ENCODE peak calls at places on chromosomes 6 and 20, in seven cellular contexts. E is thyroid gland; D is CD4-positive, alpha-beta memory T cell; Z is adrenal gland; Y is hepatocyte; A is prostate gland; O is stomach. N is an unnamed sample. For H3K4me1, the result is how much of the 10 kb centered on the place peaks cover.

GRCh38 chr6:169950558-169950957 is 199.1 kb downstream of the ERMARD start:
- DNase-seq in E (peak), D (no peak), Z (no peak), Y (no peak), A (peak), O (peak), N (peak)

GRCh38 chr6:106450645-106451044 is 90.1 kb downstream of the CRYBG1 start:
- DNase-seq in E (no peak), D (no peak), Z (no peak), Y (no peak), A (no peak), O (no peak), N (no peak)

GRCh38 chr20:53706008-53706481 is 112.4 kb upstream of the ZNF217 start:
- DNase-seq in E (no peak), D (no peak), Z (no peak), Y (no peak), A (no peak), O (no peak), N (no peak)

GRCh38 chr6:42727084-42727601 is 4.7 kb upstream of the PRPH2 start:
- DNase-seq in E (peak), D (no peak), Z (peak), Y (no peak), A (no peak), O (peak), N (no peak)

GRCh38 chr6:158174514-158174913 is 6.4 kb downstream of the GTF2H5 start:
- DNase-seq in E (no peak), D (no peak), Z (peak), Y (no peak), A (no peak), O (no peak), N (no peak)

GRCh38 chr6:37990762-37991525 is 171.4 kb downstream of the ZFAND3 start:
- DNase-seq in E (no peak), D (no peak), Z (peak), Y (peak), A (no peak), O (no peak), N (no peak)

GRCh38 chr6:71284785-71285184 is 3.8 kb upstream of the OGFRL1 start:
- DNase-seq in E (no peak), D (no peak), Z (no peak), Y (peak), A (peak), O (no peak), N (no peak)

GRCh38 chr20:34546751-34547181 is 11.8 kb upstream of the MAP1LC3A start:
- DNase-seq in E (no peak), D (no peak), Z (no peak), Y (no peak), A (no peak), O (no peak), N (peak)

GRCh38 chr6:74166849-74167248 is 470.8 kb downstream of the CD109 start:
- DNase-seq in E (no peak), D (no peak), Z (no peak), Y (peak), A (no peak), O (no peak), N (no peak)

GRCh38 chr20:63265891-63266515 is 6.6 kb upstream of the ARFGAP1 start:
- DNase-seq in E (no peak), D (no peak), Z (no peak), Y (no peak), A (no peak), O (no peak), N (no peak)

GRCh38 chr20:4563534-4563933 is 158.2 kb upstream of the PRND start:
- DNase-seq in E (no peak), D (no peak), Z (no peak), Y (peak), A (no peak), O (no peak), N (peak)

DNA sequence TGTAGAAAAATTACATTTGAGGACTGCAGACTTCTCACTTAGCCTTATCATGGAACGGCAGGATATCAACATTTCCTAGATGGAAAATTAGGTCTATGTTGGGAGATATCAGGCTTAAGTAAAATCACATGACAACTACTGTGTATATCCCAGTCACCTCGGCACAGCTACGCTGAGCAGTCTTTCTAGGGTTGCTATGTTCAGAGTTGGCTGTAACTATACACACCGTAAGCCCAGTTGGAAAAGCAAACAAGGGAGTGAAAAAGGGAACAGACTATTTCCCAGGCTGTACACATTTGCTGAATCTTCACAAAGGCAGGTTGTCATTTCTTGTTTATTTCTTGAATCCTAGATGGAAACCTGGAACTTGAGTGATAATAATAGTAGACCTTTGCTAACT is 80.7 kb upstream of the PTPRK start:
- DNase-seq in E (no peak), D (no peak), Z (no peak), Y (peak), A (peak), O (peak), N (peak)
- H3K4me1 ChIP-seq in E (under half), D (under half), Z (under half), Y (under half), A (under half), O (under half), N (under half)

GRCh38 chr6:162377735-162378134 is 349.8 kb downstream of the PRKN start:
- DNase-seq in E (no peak), D (no peak), Z (no peak), Y (no peak), A (no peak), O (no peak), N (no peak)

GRCh38 chr6:162379762-162380409 is 347.7 kb downstream of the PRKN start:
- DNase-seq in E (no peak), D (no peak), Z (no peak), Y (no peak), A (no peak), O (no peak), N (no peak)
- H3K4me3 ChIP-seq in E (no peak), D (no peak), Z (no peak), Y (no peak), A (no peak), O (no peak), N (no peak)

GRCh38 chr6:111768431-111768770 is 104.9 kb downstream of the FYN start:
- DNase-seq in E (no peak), D (no peak), Z (no peak), Y (no peak), A (no peak), O (no peak), N (no peak)
- H3K4me1 ChIP-seq in E (under half), D (half or more), Z (under half), Y (under half), A (under half), O (under half), N (under half)

GRCh38 chr20:33401042-33401921 is at the start of gene CDK5RAP1:
- DNase-seq in E (peak), D (peak), Z (peak), Y (peak), A (peak), O (peak), N (peak)

GRCh38 chr20:33394718-33395117 is 6.6 kb downstream of the CDK5RAP1 start:
- DNase-seq in E (no peak), D (no peak), Z (no peak), Y (no peak), A (no peak), O (no peak), N (peak)

GRCh38 chr20:33401922-33402369 is 627 bp upstream of the CDK5RAP1 start:
- DNase-seq in E (no peak), D (no peak), Z (no peak), Y (no peak), A (no peak), O (no peak), N (peak)

GRCh38 chr20:33404281-33404680 is 3.0 kb upstream of the CDK5RAP1 start:
- DNase-seq in E (no peak), D (no peak), Z (no peak), Y (no peak), A (no peak), O (no peak), N (no peak)

GRCh38 chr20:33399924-33400323 is 1.4 kb downstream of the CDK5RAP1 start:
- DNase-seq in E (no peak), D (no peak), Z (no peak), Y (no peak), A (no peak), O (no peak), N (no peak)
- H3K4me3 ChIP-seq in E (peak), D (no peak), Z (no peak), Y (no peak), A (no peak), O (peak), N (no peak)

GRCh38 chr20:35735828-35736470 is 6.1 kb downstream of the RBM39 start:
- DNase-seq in E (no peak), D (no peak), Z (no peak), Y (no peak), A (no peak), O (no peak), N (no peak)

GRCh38 chr20:35737865-35738333 is 4.2 kb downstream of the RBM39 start:
- DNase-seq in E (no peak), D (no peak), Z (no peak), Y (no peak), A (no peak), O (no peak), N (no peak)

GRCh38 chr20:35732644-35732982 is 9.4 kb downstream of the RBM39 start:
- DNase-seq in E (no peak), D (no peak), Z (no peak), Y (no peak), A (no peak), O (no peak), N (no peak)

GRCh38 chr20:35734374-35734773 is 7.7 kb downstream of the RBM39 start:
- DNase-seq in E (no peak), D (no peak), Z (no peak), Y (no peak), A (no peak), O (no peak), N (no peak)

DNA sequence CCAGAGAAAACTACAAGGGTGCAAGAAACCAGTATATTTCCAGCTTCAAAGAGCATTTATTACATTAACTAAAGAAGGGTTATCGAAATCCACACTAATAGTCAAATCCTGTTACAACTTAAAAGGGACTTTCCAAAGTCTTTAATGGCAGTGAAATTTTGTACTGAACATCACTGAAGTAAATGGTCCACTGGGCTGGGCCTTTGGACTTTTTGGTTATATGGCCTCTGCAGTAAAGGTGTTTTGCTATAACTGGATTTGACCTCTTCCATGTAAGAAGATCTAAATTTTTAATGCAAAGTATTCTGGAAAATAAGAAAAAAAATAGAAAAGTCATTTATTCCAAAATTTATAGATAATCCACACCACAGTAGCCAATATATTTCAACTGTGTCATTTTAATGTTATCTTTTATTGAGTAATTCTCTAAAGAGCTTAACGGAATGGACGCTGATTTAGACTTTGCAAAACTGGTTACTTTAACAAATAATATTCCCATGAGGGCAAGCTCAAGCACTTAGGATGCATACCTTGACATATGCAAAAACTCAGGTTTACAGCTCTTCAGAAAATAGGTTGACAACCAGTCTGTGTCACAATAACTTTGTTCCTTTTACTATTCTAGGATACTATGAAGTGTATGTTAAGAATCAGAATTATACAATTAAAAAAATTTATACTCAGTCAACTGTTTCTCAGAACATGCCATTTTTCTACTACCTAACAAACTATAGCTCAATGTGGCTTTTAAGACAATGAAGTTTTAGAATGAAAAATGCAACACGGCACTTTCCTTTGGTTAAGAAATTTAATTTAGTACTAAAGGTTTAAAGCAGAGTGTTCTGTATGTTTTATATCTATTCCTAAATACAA is 7.0 kb downstream of the RBM39 start:
- DNase-seq in E (no peak), D (no peak), Z (no peak), Y (no peak), A (no peak), O (no peak), N (no peak)
- H3K4me1 ChIP-seq in E (under half), D (half or more), Z (half or more), Y (under half), A (under half), O (half or more), N (under half)

GRCh38 chr20:50733644-50734349 is 2.4 kb downstream of the PARD6B start:
- DNase-seq in E (no peak), D (no peak), Z (no peak), Y (no peak), A (no peak), O (no peak), N (no peak)
- H3K4me3 ChIP-seq in E (no peak), D (no peak), Z (no peak), Y (peak), A (no peak), O (peak), N (no peak)

GRCh38 chr6:150252714-150253444 is 110.0 kb downstream of the PPP1R14C start:
- DNase-seq in E (peak), D (no peak), Z (no peak), Y (peak), A (no peak), O (no peak), N (peak)

GRCh38 chr6:150255840-150256239 is 113.0 kb upstream of the IYD start:
- DNase-seq in E (no peak), D (no peak), Z (no peak), Y (no peak), A (no peak), O (no peak), N (no peak)

GRCh38 chr6:150253489-150253888 is 110.6 kb downstream of the PPP1R14C start:
- DNase-seq in E (peak), D (no peak), Z (no peak), Y (no peak), A (no peak), O (no peak), N (no peak)

GRCh38 chr6:150256618-150257272 is 112.1 kb upstream of the IYD start:
- DNase-seq in E (no peak), D (no peak), Z (no peak), Y (peak), A (no peak), O (no peak), N (no peak)

GRCh38 chr6:150254671-150255228 is 111.9 kb downstream of the PPP1R14C start:
- DNase-seq in E (no peak), D (no peak), Z (no peak), Y (no peak), A (no peak), O (no peak), N (no peak)
- H3K4me1 ChIP-seq in E (under half), D (under half), Z (under half), Y (under half), A (under half), O (under half), N (under half)

GRCh38 chr6:36769161-36769675 is 70.0 kb downstream of the CPNE5 start:
- DNase-seq in E (no peak), D (no peak), Z (no peak), Y (no peak), A (no peak), O (no peak), N (no peak)
- H3K4me3 ChIP-seq in E (no peak), D (no peak), Z (no peak), Y (no peak), A (no peak), O (no peak), N (no peak)

GRCh38 chr20:25058051-25058796 is at the start of gene ACSS1:
- DNase-seq in E (peak), D (peak), Z (peak), Y (peak), A (peak), O (peak), N (peak)
- H3K4me1 ChIP-seq in E (under half), D (half or more), Z (half or more), Y (half or more), A (under half), O (half or more), N (under half)